ENCODE peak calls at places on chromosomes 5 and 9, in seven cellular contexts. X is adrenal gland, U is lower leg skin, Y is erythroblast, T is body of pancreas, H is prostate gland, W is GM12891. F is an unnamed sample.

GRCh38 chr5:60295423-60295822 is 401.9 kb upstream of the PDE4D start:
- DNase-seq in X (no peak), U (no peak), Y (no peak), T (peak; percentile 25), H (no peak), W (no peak), F (no peak)

GRCh38 chr9:113511856-113512761 is 48.6 kb downstream of the RGS3 start:
- DNase-seq in X (no peak), U (no peak), Y (no peak), T (no peak), H (no peak), W (no peak), F (no peak)

GRCh38 chr5:174827521-174827920 is 103.1 kb downstream of the MSX2 start:
- DNase-seq in X (no peak), U (no peak), Y (no peak), T (no peak), H (no peak), W (no peak), F (no peak)

GRCh38 chr5:75450069-75450468 is 61.4 kb downstream of the CERT1 start:
- DNase-seq in X (no peak), U (no peak), Y (no peak), T (no peak), H (no peak), W (no peak), F (no peak)

GRCh38 chr5:32095261-32095671 is 78.9 kb downstream of the GOLPH3 start:
- DNase-seq in X (no peak), U (no peak), Y (no peak), T (no peak), H (no peak), W (no peak), F (no peak)

GRCh38 chr9:109765821-109766220 is 14.2 kb upstream of the PALM2AKAP2 start:
- DNase-seq in X (no peak), U (no peak), Y (no peak), T (no peak), H (no peak), W (no peak), F (no peak)

GRCh38 chr9:133542002-133542401 is 7.5 kb downstream of the ADAMTSL2 start:
- DNase-seq in X (no peak), U (no peak), Y (no peak), T (no peak), H (no peak), W (no peak), F (no peak)

GRCh38 chr9:2872307-2872940 is 28.5 kb upstream of the PUM3 start:
- DNase-seq in X (no peak), U (no peak), Y (no peak), T (no peak), H (no peak), W (no peak), F (no peak)

GRCh38 chr5:7759257-7759871 is 91.6 kb downstream of the CFAP90 start:
- DNase-seq in X (no peak), U (no peak), Y (no peak), T (no peak), H (no peak), W (no peak), F (no peak)

GRCh38 chr5:66864240-66864884 is 268.2 kb downstream of the MAST4 start:
- DNase-seq in X (no peak), U (no peak), Y (peak; percentile 18), T (no peak), H (no peak), W (no peak), F (no peak)

GRCh38 chr5:11449217-11449616 is 455.0 kb downstream of the CTNND2 start:
- DNase-seq in X (no peak), U (no peak), Y (no peak), T (no peak), H (no peak), W (no peak), F (no peak)

GRCh38 chr5:156589859-156590216 is 260.3 kb upstream of the PPP1R2B start:
- DNase-seq in X (no peak), U (no peak), Y (no peak), T (no peak), H (no peak), W (no peak), F (no peak)

GRCh38 chr5:79108792-79109191 is 2.8 kb upstream of the BHMT start:
- DNase-seq in X (no peak), U (no peak), Y (no peak), T (no peak), H (no peak), W (no peak), F (no peak)

GRCh38 chr9:98222885-98223640 is 30.6 kb upstream of the CORO2A start:
- DNase-seq in X (no peak), U (no peak), Y (no peak), T (no peak), H (peak; percentile 80), W (no peak), F (no peak)

GRCh38 chr9:128568470-128569083 is 16.2 kb downstream of the SPTAN1 start:
- DNase-seq in X (no peak), U (no peak), Y (no peak), T (no peak), H (no peak), W (no peak), F (no peak)

GRCh38 chr5:34541067-34541466 is 115.1 kb upstream of the RAI14 start:
- DNase-seq in X (no peak), U (no peak), Y (no peak), T (no peak), H (no peak), W (no peak), F (no peak)

GRCh38 chr5:74328221-74328630 is 312.3 kb downstream of the ENC1 start:
- DNase-seq in X (no peak), U (no peak), Y (no peak), T (no peak), H (peak; percentile 58), W (no peak), F (no peak)

GRCh38 chr9:129412814-129413536 is 207.9 kb downstream of the C9orf50 start:
- DNase-seq in X (peak; percentile 72), U (peak; percentile 43), Y (peak; percentile 29), T (peak; percentile 71), H (peak; percentile 43), W (peak; percentile 59), F (no peak)

DNA sequence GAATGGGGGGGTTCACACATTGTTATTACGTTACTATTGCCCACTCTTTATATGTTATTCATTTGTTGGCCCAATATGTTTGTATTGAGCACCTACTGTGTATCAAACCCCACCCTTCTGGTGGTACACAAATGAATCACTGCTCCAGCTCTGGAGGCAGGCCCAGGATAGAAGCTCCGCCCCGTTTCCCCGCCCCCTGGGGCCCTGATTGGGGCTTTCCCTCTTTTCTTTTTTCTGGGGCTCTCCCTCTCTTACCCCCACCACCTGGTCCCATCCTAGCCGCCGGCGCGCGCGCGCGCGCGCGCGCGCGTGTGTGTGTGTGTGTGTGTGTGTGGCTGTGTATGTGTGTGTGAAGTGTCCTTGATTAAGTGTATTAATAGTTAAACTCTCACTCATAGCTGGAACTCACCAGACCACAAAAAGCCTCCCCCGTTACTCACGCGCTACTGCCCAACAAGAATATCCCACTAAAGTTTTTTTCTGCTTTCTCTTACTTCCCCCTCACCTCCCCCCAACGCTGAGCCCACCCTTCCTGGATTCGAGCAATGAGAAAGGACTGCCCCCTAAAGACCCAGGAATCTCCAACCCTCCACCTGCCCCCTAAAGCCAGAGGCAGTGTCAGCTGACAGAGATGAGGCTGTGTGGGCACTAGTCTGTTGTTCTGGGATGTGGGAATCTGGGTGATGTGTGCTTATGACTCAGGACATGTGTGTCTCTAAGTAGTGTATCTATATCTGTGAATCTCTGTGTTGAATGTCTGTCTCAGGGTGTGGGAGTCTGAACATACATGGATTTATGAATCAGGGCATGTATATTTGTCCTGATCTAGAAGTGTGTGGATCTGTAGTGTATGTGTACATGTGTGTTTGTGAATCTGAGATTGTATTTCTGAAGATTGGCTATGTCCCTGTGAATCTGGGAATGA is 4.0 kb downstream of the CXXC5 start:
- DNase-seq in X (peak; percentile 86), U (peak; percentile 89), Y (peak; percentile 48), T (peak; percentile 82), H (peak; percentile 77), W (peak; percentile 90), F (peak; percentile 83)
- TF ChIP-seq POLR2A in X (peak; percentile 51), U (no peak), Y (no peak), T (no peak), H (no peak), W (no peak), F (no peak)

DNA sequence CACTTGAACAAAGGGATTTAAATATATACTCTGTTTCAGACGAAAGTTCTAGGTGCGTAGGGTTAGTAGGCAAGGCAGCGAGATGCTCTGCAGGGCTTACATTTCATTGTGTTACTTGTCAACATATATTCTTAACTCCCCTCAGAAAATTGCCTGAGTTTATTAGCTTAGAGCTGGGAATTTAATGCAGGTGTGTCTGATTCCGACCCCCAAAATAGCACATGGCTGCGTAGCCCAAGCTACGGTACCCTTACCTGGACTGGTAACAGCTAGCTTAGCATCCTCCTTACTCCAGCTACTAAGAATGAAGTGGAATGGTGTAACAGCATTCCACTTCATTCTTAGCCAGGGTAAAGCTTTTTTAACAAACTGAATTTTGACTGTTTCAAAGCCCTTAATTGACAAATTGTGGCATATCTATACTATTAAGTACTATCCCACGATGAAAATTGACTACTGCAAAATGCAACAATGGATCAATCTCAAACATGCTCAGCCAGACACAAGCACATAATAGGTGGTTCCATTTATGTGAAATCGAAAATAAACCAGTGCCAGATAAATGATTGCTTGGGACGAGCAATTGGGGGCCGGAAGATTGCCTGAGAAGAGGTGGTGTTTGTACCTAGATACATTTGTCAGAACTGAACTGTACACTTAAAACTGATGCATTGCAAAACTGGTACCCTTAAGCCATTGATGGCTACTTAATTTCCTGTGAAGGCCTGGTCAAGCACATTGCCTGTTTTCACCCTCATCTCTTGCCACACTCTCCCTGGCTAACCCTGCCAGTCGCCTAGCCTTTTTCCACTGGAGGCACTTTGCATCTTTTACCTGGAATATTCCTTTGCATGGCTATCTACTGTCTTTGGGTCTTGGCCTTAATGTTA is 3.0 kb upstream of the FGF18 start:
- DNase-seq in X (no peak), U (no peak), Y (no peak), T (no peak), H (no peak), W (no peak), F (no peak)
- TF ChIP-seq POLR2A in X (no peak), U (no peak), Y (no peak), T (no peak), H (no peak), W (no peak), F (no peak)

DNA sequence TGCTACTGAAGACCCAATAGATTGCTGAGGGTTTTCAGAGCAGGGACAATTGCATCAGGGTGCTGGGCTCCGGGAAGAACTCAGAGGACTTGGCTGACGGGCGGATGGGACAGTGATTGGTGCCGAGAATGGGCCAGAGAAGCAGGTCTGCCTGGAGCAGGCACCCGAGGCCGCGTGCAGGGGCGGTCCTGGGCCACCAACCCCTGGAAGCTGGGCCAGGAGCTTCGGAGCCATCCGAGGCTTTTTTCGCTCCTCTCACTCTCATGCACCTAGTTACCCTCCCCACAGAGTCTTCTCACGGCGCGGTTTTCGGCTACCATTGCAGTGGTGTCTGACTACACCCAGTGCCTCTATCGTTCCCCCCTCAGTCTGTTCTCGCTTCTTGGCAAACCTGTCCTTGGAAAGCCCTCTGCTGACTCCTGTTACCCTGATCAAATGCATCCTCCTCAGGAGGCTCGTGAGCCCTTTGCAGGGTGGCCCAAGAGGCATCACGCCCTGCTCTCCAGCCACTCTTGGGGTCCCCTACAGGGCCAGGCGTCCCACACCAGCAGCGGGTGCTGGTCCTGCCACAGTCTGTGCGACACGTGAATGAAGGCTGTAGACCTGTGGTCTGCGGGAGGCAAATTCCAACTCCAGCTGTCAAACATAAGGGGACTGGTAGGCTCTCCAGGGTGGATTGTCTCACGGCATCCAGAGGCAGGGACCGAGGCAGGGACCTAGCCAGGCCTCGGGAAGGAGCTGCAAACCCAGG is 1.2 kb upstream of the CLPTM1L start:
- DNase-seq in X (no peak), U (no peak), Y (no peak), T (peak; percentile 10), H (no peak), W (no peak), F (no peak)
- TF ChIP-seq POLR2A in X (no peak), U (no peak), Y (no peak), T (no peak), H (no peak), W (no peak), F (no peak)

GRCh38 chr9:237858-238345 is 23.2 kb downstream of the DOCK8 start:
- DNase-seq in X (no peak), U (no peak), Y (no peak), T (no peak), H (no peak), W (no peak), F (no peak)
- TF ChIP-seq POLR2A in X (no peak), U (no peak), Y (no peak), T (no peak), H (no peak), W (no peak), F (no peak)

F was measured in breast epithelium.